ENCODE peak calls at places on chromosomes 2 and 18, in eight cellular contexts. V, S, O, Y, C, E, L and J are unnamed samples.

GRCh38 chr18:8177330-8178016 is 431.8 kb upstream of the RAB12 start:
- DNase-seq in V (peak; percentile 45), C (no peak), Y (peak; percentile 50), O (no peak), S (no peak), E (no peak), L (peak; percentile 45), J (no peak)

GRCh38 chr2:12211326-12212170 is 465.1 kb downstream of the LPIN1 start:
- DNase-seq in V (no peak), L (no peak), S (no peak), O (no peak), E (no peak), Y (peak; percentile 14), C (no peak), J (no peak)

GRCh38 chr2:119838179-119838578 is 78.5 kb downstream of the PTPN4 start:
- DNase-seq in C (no peak), Y (no peak), S (no peak), E (no peak), O (no peak), L (no peak), V (no peak), J (no peak)

GRCh38 chr2:63058149-63058741 is 7.6 kb downstream of the OTX1 start:
- DNase-seq in S (no peak), V (no peak), Y (no peak), E (no peak), O (no peak), L (no peak), C (no peak), J (no peak)

GRCh38 chr2:98909381-98910211 is 26.4 kb downstream of the CRACDL start:
- DNase-seq in S (no peak), L (peak; percentile 84), O (peak; percentile 50), Y (peak; percentile 94), V (peak; percentile 36), C (peak; percentile 47), E (no peak), J (no peak)

GRCh38 chr18:55706893-55707292 is 118.9 kb upstream of the TCF4 start:
- DNase-seq in S (no peak), Y (no peak), V (no peak), O (no peak), E (no peak), C (no peak), L (peak; percentile 83), J (no peak)

GRCh38 chr18:1805526-1805925 is 765.8 kb downstream of the METTL4 start:
- DNase-seq in C (no peak), E (no peak), O (no peak), L (no peak), V (no peak), S (no peak), Y (no peak), J (no peak)

GRCh38 chr2:16034151-16034974 is 94.0 kb downstream of the MYCN start:
- DNase-seq in L (no peak), V (no peak), E (peak; percentile 16), Y (no peak), C (peak; percentile 59), S (no peak), O (no peak), J (no peak)

GRCh38 chr2:26013668-26014067 is 20.2 kb upstream of the RAB10 start:
- DNase-seq in E (no peak), O (no peak), S (no peak), V (no peak), C (no peak), L (no peak), Y (no peak), J (no peak)

DNA sequence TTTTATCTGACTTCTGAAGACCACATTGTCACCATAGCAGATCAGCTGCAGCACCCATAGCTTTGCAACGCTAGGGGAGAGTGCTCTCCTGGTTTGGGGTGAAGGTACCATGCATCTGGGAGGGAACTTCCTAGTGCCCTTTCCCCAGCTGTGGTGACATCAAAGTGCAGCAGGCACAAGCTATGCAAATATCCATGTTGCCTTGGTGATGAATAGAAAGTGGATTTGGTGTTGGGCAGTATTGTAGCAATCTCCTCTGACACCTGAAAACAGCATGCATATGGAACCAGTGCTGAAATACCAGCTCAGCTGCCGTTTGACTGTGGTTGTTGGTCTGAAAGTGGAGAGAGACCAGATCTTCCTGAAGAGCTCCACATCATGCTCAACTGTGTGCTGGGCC is 37.1 kb downstream of the BCL2L11 start:
- DNase-seq in V (no peak), E (no peak), O (no peak), S (no peak), C (no peak), L (no peak), Y (no peak), J (no peak)
- H3K4me3 ChIP-seq in V (no peak overlapping the region), E (no peak overlapping the region), O (no peak overlapping the region), S (no peak overlapping the region), C (no peak overlapping the region), L (no peak overlapping the region), Y (no peak overlapping the region), J (no peak overlapping the region)

GRCh38 chr2:230925443-230925878 is 419 bp upstream of the GPR55 start:
- DNase-seq in Y (no peak), E (no peak), V (no peak), S (no peak), L (no peak), O (no peak), C (no peak), J (no peak)
- H3K4me3 ChIP-seq in Y (no peak overlapping the region), E (no peak overlapping the region), V (no peak overlapping the region), S (no peak overlapping the region), L (no peak overlapping the region), O (no peak overlapping the region), C (no peak overlapping the region), J (no peak overlapping the region)

GRCh38 chr2:160911258-160911657 is 249.0 kb upstream of the TANK start:
- DNase-seq in S (no peak), O (no peak), E (no peak), L (no peak), Y (no peak), V (no peak), C (no peak), J (no peak)
- H3K4me3 ChIP-seq in S (no peak overlapping the region), O (no peak overlapping the region), E (no peak overlapping the region), L (no peak overlapping the region), Y (no peak overlapping the region), V (no peak overlapping the region), C (no peak overlapping the region), J (no peak overlapping the region)

GRCh38 chr18:79964330-79965118 is at the start of gene HSBP1L1:
- DNase-seq in Y (peak; percentile 82), E (no peak), S (no peak), O (no peak), L (no peak), V (peak; percentile 79), C (no peak), J (peak; percentile 73)
- H3K4me3 ChIP-seq in Y (peak within 1 kb of the TSS; percentile 37), E (no peak within 1 kb of the TSS), S (peak within 1 kb of the TSS; percentile 80), O (no peak within 1 kb of the TSS), L (peak within 1 kb of the TSS; percentile 52), V (peak within 1 kb of the TSS; percentile 61), C (peak within 1 kb of the TSS; percentile 48), J (peak within 1 kb of the TSS; percentile 45)

GRCh38 chr2:64731306-64731654 is 77.6 kb upstream of the SERTAD2 start:
- DNase-seq in L (no peak), Y (no peak), E (no peak), S (no peak), V (no peak), O (no peak), C (no peak), J (no peak)
- H3K4me3 ChIP-seq in L (no peak overlapping the region), Y (no peak overlapping the region), E (no peak overlapping the region), S (no peak overlapping the region), V (no peak overlapping the region), O (peak overlapping the region; percentile 40), C (no peak overlapping the region), J (no peak overlapping the region)

DNA sequence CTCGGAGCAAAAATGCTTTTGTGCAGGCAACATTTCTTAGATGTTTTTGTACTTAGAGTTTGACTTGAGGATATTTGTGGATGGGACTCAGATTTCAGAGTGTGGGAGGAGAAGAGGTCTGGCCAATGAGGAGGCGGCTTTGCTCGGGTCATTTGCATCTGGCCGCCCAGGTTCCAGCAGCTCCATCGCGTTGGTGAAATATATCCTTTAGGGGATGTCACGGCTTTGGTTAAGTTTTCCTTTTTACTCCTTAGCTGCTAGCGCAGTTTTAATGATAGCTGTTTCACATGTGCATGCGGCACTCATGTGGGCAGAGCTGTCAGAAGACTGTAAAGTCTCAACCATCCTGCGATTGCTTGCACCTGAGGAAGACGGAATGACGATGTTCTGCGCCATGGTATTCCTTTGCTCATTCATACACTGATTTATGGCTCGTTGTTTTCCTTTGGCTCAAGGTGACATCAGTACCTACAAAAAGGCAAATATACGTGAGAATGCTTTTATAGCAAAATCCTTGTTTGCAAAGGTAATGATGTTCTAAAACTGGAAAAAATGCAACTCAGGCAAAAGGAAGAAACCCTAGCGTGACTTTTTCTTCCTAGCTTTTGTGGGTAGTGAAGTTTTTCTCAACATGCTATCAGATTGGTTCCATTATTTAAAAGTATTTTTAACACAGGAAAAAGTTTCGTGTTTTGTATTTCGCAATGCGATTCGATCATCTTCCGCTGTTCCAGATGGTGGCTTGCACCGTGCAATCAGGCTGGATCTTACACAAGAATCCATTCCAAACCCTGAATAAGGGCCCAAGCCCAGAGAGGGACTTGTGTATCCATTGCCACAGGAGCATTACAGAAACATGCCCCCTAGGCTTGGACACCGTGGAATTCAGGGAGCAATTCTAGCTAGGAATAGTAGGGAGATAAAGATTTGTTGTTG is 70.5 kb upstream of the ZNF516 start:
- DNase-seq in O (peak; percentile 80), C (peak; percentile 36), L (peak; percentile 90), E (peak; percentile 15), Y (peak; percentile 64), V (peak; percentile 92), S (peak; percentile 91), J (peak; percentile 83)
- H3K4me3 ChIP-seq in O (peak overlapping the region; percentile 3), C (no peak overlapping the region), L (peak overlapping the region; percentile 33), E (no peak overlapping the region), Y (no peak overlapping the region), V (no peak overlapping the region), S (peak overlapping the region; percentile 27), J (peak overlapping the region; percentile 6)

DNA sequence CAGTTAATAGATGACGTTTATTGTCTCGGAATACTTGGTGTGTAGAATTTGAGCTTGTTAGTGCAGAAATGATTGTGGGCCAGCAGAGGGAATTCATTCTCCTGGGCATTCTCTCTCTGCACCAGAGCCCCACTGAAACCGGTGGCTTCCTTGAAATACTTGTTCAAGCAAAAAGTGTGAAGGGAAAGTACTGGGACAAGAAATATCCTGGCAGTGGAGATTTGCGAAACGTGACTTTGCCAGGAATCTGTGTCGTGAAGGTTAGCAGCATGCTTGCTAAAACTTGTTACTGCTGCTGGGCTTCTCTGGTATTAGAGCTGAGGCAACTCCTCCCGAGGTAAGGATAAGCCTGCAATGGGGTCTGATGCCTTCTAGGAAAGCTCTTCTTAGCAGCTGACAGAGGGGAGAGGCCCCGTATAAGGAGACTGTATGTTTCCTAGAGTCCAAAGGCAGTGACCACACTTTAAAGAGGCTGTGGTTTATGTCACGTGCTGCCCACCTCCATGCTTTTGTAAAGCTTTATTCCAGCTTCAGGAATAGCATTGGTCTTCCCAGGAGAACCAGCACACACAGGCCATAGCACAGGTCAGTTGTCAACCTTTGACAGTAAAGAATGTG is 2.1 kb downstream of the ITGA6 start:
- DNase-seq in Y (no peak), L (no peak), S (no peak), C (no peak), E (no peak), O (no peak), V (no peak), J (no peak)
- H3K4me3 ChIP-seq in Y (peak overlapping the region; percentile 69), L (no peak overlapping the region), S (no peak overlapping the region), C (peak overlapping the region; percentile 78), E (no peak overlapping the region), O (no peak overlapping the region), V (no peak overlapping the region), J (peak overlapping the region; percentile 62)

GRCh38 chr18:46447323-46447722 is 209.7 kb downstream of the LOXHD1 start:
- DNase-seq in C (no peak), S (no peak), E (no peak), O (no peak), L (no peak), Y (no peak), V (no peak), J (no peak)
- H3K4me3 ChIP-seq in C (no peak overlapping the region), S (no peak overlapping the region), E (no peak overlapping the region), O (no peak overlapping the region), L (no peak overlapping the region), Y (no peak overlapping the region), V (no peak overlapping the region), J (no peak overlapping the region)